ENCODE peak calls at places on chromosomes 12 and 14, in nine cellular contexts. X is mucosa of descending colon, D is endothelial cell, B is coronary artery, W is retinal pigment epithelial cell, Z is PC-3, O is GM13976, I is esophagus muscularis mucosa, H is AG09309. K is an unnamed sample.

GRCh38 chr14:92613008-92613658 is 99.6 kb downstream of the RIN3 start:
- DNase-seq in I (no peak), X (peak), Z (peak), H (no peak), B (no peak), D (peak), W (no peak), O (peak), K (peak)

GRCh38 chr14:31889297-31889696 is 187.8 kb upstream of the ARHGAP5 start:
- DNase-seq in D (no peak), I (no peak), H (no peak), W (no peak), O (no peak), X (no peak), B (no peak), Z (no peak), K (no peak)

GRCh38 chr12:51898937-51899336 is 8.4 kb upstream of the ACVRL1 start:
- DNase-seq in W (no peak), D (no peak), B (peak), I (no peak), Z (peak), O (no peak), X (no peak), H (no peak), K (no peak)

GRCh38 chr12:58888131-58888783 is 32.0 kb downstream of the LRIG3 start:
- DNase-seq in W (peak), Z (no peak), X (no peak), D (no peak), B (no peak), O (no peak), I (no peak), H (peak), K (peak)

GRCh38 chr12:40156031-40156764 is 50.3 kb upstream of the SLC2A13 start:
- DNase-seq in H (no peak), B (no peak), I (no peak), W (no peak), Z (no peak), X (no peak), O (no peak), D (no peak), K (no peak)

GRCh38 chr12:11877869-11878780 is 192.6 kb upstream of the BCL2L14 start:
- DNase-seq in X (peak), I (no peak), Z (peak), B (no peak), O (no peak), H (peak), D (no peak), W (no peak), K (peak)

GRCh38 chr12:607541-608001 is 55.7 kb downstream of the NINJ2 start:
- DNase-seq in W (no peak), B (no peak), Z (peak), D (no peak), X (no peak), I (no peak), H (no peak), O (no peak), K (no peak)

GRCh38 chr12:116454950-116455447 is 104.2 kb upstream of the MAP1LC3B2 start:
- DNase-seq in O (no peak), X (no peak), H (peak), I (no peak), Z (peak), B (no peak), W (peak), D (no peak), K (peak)

GRCh38 chr12:107515446-107515958 is 170.1 kb upstream of the PWP1 start:
- DNase-seq in X (no peak), Z (peak), H (peak), W (peak), O (no peak), B (peak), I (peak), D (no peak), K (peak)

GRCh38 chr12:33314223-33314622 is 125.4 kb downstream of the SYT10 start:
- DNase-seq in O (no peak), X (no peak), I (no peak), H (no peak), B (no peak), Z (no peak), W (no peak), D (no peak), K (no peak)

GRCh38 chr12:131511391-131511802 is 199.5 kb upstream of the SFSWAP start:
- DNase-seq in I (no peak), W (no peak), D (peak), O (peak), X (peak), B (no peak), H (no peak), Z (peak), K (peak)

GRCh38 chr14:72948481-72949138 is 22.3 kb downstream of the DCAF4 start:
- DNase-seq in Z (peak), X (peak), O (peak), W (no peak), D (peak), H (peak), B (no peak), I (no peak), K (peak)

GRCh38 chr12:20214286-20214685 is 154.1 kb upstream of the PDE3A start:
- DNase-seq in B (no peak), W (no peak), O (no peak), H (no peak), X (no peak), D (no peak), I (no peak), Z (no peak), K (peak)

GRCh38 chr12:356276-356988 is 32.7 kb downstream of the KDM5A start:
- DNase-seq in H (peak), I (no peak), X (no peak), W (no peak), B (no peak), Z (no peak), D (no peak), O (no peak), K (peak)

GRCh38 chr12:119208626-119209061 is 29.9 kb downstream of the HSPB8 start:
- DNase-seq in B (peak), O (no peak), D (peak), W (peak), Z (peak), I (peak), X (peak), H (no peak), K (peak)

GRCh38 chr12:9335867-9336266 is 127.7 kb upstream of the PZP start:
- DNase-seq in D (no peak), X (no peak), H (no peak), B (no peak), O (no peak), Z (no peak), W (no peak), I (no peak), K (no peak)

GRCh38 chr12:106953352-106954260 is 2.1 kb upstream of the TMEM263 start:
- DNase-seq in X (no peak), B (no peak), D (no peak), I (no peak), H (no peak), Z (peak), W (peak), O (no peak), K (peak)

GRCh38 chr12:66269757-66270383 is 32.4 kb upstream of the HELB start:
- DNase-seq in Z (peak), X (peak), H (peak), I (no peak), B (no peak), O (peak), W (peak), D (no peak), K (peak)

GRCh38 chr14:79332504-79333197 is 878.7 kb downstream of the DIO2 start:
- DNase-seq in O (no peak), H (no peak), B (no peak), D (no peak), X (no peak), I (no peak), W (no peak), Z (no peak), K (no peak)

GRCh38 chr12:129911437-129912049 is 7.7 kb upstream of the TMEM132D start:
- DNase-seq in O (peak), X (peak), B (no peak), W (peak), H (no peak), I (no peak), D (no peak), Z (peak), K (peak)

GRCh38 chr14:106606936-106607335 is 1080.6 kb downstream of the TMEM121 start:
- DNase-seq in X (no peak), O (no peak), B (no peak), I (peak), H (no peak), D (no peak), Z (no peak), W (no peak), K (no peak)

GRCh38 chr12:58529897-58530296 is 390.4 kb downstream of the LRIG3 start:
- DNase-seq in I (no peak), D (no peak), H (peak), X (no peak), O (no peak), W (peak), B (no peak), Z (peak), K (peak)

GRCh38 chr12:110776410-110776809 is 33.7 kb upstream of the PPP1CC start:
- DNase-seq in I (no peak), B (no peak), W (no peak), H (no peak), Z (no peak), O (peak), D (no peak), X (no peak), K (no peak)

GRCh38 chr14:82075566-82075965 is 541.9 kb upstream of the SEL1L start:
- DNase-seq in D (peak), H (no peak), Z (peak), I (no peak), O (no peak), W (no peak), B (no peak), X (peak), K (peak)

GRCh38 chr12:114841557-114842251 is 157.7 kb upstream of the TBX3 start:
- DNase-seq in W (no peak), B (no peak), X (no peak), D (no peak), I (no peak), O (no peak), Z (peak), H (no peak), K (no peak)

GRCh38 chr12:42039146-42039545 is 105.5 kb downstream of the GXYLT1 start:
- DNase-seq in B (no peak), H (peak), Z (peak), X (no peak), I (no peak), D (no peak), W (peak), O (no peak), K (peak)

GRCh38 chr12:82910246-82910893 is 223.7 kb downstream of the TMTC2 start:
- DNase-seq in D (no peak), H (no peak), O (no peak), Z (no peak), I (no peak), X (no peak), B (no peak), W (no peak), K (no peak)

GRCh38 chr14:81433378-81433777 is 33.3 kb upstream of the STON2 start:
- DNase-seq in W (no peak), I (no peak), H (no peak), D (no peak), B (no peak), O (no peak), X (no peak), Z (no peak), K (no peak)

GRCh38 chr12:22121224-22121623 is 75.2 kb downstream of the CMAS start:
- DNase-seq in X (peak), Z (peak), D (no peak), W (no peak), O (peak), B (no peak), H (no peak), I (no peak), K (peak)

GRCh38 chr14:35571598-35571997 is 37.6 kb downstream of the INSM2 start:
- DNase-seq in Z (no peak), H (no peak), X (no peak), D (no peak), O (peak), I (no peak), B (no peak), W (no peak), K (no peak)

GRCh38 chr14:101551729-101552595 is 9.3 kb upstream of the DIO3 start:
- DNase-seq in W (no peak), Z (no peak), B (no peak), X (no peak), I (no peak), H (no peak), O (no peak), D (no peak), K (no peak)

GRCh38 chr12:123886931-123887582 is 85.6 kb downstream of the CCDC92 start:
- DNase-seq in B (no peak), W (no peak), Z (no peak), I (no peak), O (no peak), X (peak), D (no peak), H (no peak), K (no peak)

GRCh38 chr14:68458840-68459469 is 333.9 kb downstream of the ZFP36L1 start:
- DNase-seq in B (no peak), I (no peak), W (peak), X (peak), D (peak), O (no peak), Z (peak), H (peak), K (peak)

GRCh38 chr12:69904761-69905160 is 79.7 kb downstream of the MYRFL start:
- DNase-seq in D (no peak), X (no peak), O (no peak), B (no peak), Z (no peak), H (peak), W (peak), I (no peak), K (no peak)

GRCh38 chr14:35435177-35435576 is 30.6 kb upstream of the NFKBIA start:
- DNase-seq in O (no peak), Z (peak), B (no peak), W (no peak), I (no peak), D (no peak), H (no peak), X (no peak), K (peak)

GRCh38 chr12:29350080-29350479 is 30.9 kb downstream of the ERGIC2 start:
- DNase-seq in W (peak), D (no peak), B (no peak), Z (peak), O (no peak), I (no peak), H (peak), X (no peak), K (peak)

GRCh38 chr14:65926504-65926903 is 514.0 kb downstream of the FUT8 start:
- DNase-seq in Z (no peak), H (no peak), I (no peak), X (no peak), B (no peak), O (no peak), D (no peak), W (no peak), K (no peak)

GRCh38 chr14:25516838-25517237 is 466.9 kb upstream of the STXBP6 start:
- DNase-seq in O (no peak), X (peak), B (no peak), Z (no peak), H (no peak), D (no peak), W (no peak), I (no peak), K (no peak)

GRCh38 chr14:105933238-105933637 is 406.9 kb downstream of the TMEM121 start:
- DNase-seq in W (no peak), D (no peak), H (no peak), Z (no peak), X (no peak), O (no peak), I (no peak), B (peak), K (no peak)

GRCh38 chr12:98373982-98374381 is 141.4 kb upstream of the TMPO start:
- DNase-seq in X (no peak), O (no peak), D (no peak), Z (no peak), W (no peak), B (no peak), I (no peak), H (no peak), K (peak)
- TF ChIP-seq CTCF in X (no peak), O (no peak), D (peak), Z (peak), W (peak), B (no peak), I (peak), H (peak), K (no peak)

GRCh38 chr12:76766161-76766560 is 2.2 kb downstream of the ZDHHC17 start:
- DNase-seq in I (no peak), O (no peak), Z (no peak), X (no peak), W (no peak), H (no peak), D (no peak), B (no peak), K (no peak)

GRCh38 chr12:76765598-76765997 is 1.7 kb downstream of the ZDHHC17 start:
- DNase-seq in H (no peak), O (no peak), X (no peak), W (no peak), I (no peak), Z (no peak), B (no peak), D (no peak), K (no peak)

GRCh38 chr12:76762556-76762955 is 1.4 kb upstream of the ZDHHC17 start:
- DNase-seq in Z (no peak), X (no peak), B (no peak), D (peak), H (no peak), W (no peak), I (no peak), O (no peak), K (no peak)

GRCh38 chr12:76764856-76765255 is 941 bp downstream of the ZDHHC17 start:
- DNase-seq in Z (peak), H (no peak), W (no peak), B (no peak), I (no peak), D (no peak), O (no peak), X (no peak), K (peak)

GRCh38 chr12:76763746-76764675 is at the start of gene ZDHHC17:
- DNase-seq in X (peak), W (peak), O (peak), Z (peak), I (peak), B (peak), H (peak), D (peak), K (peak)
- TF ChIP-seq CTCF in X (peak), W (no peak), O (no peak), Z (no peak), I (no peak), B (no peak), H (no peak), D (no peak), K (no peak)

GRCh38 chr12:112564160-112564559 is 145.4 kb downstream of the PTPN11 start:
- DNase-seq in D (no peak), H (no peak), X (no peak), Z (no peak), O (no peak), I (no peak), B (no peak), W (no peak), K (no peak)
- TF ChIP-seq CTCF in D (no peak), H (no peak), X (no peak), Z (peak), O (no peak), I (no peak), B (no peak), W (no peak), K (no peak)

GRCh38 chr14:103019827-103020226 is 37.5 kb downstream of the CDC42BPB start:
- DNase-seq in W (no peak), O (no peak), H (no peak), D (no peak), B (no peak), X (no peak), I (no peak), Z (no peak), K (peak)
- TF ChIP-seq CTCF in W (no peak), O (no peak), H (no peak), D (no peak), B (no peak), X (no peak), I (no peak), Z (no peak), K (no peak)

GRCh38 chr14:50403433-50403832 is 6.8 kb upstream of the CDKL1 start:
- DNase-seq in W (no peak), O (no peak), D (peak), B (no peak), I (no peak), X (no peak), Z (no peak), H (no peak), K (no peak)
- TF ChIP-seq CTCF in W (no peak), O (no peak), D (no peak), B (no peak), I (no peak), X (no peak), Z (no peak), H (no peak), K (no peak)

DNA sequence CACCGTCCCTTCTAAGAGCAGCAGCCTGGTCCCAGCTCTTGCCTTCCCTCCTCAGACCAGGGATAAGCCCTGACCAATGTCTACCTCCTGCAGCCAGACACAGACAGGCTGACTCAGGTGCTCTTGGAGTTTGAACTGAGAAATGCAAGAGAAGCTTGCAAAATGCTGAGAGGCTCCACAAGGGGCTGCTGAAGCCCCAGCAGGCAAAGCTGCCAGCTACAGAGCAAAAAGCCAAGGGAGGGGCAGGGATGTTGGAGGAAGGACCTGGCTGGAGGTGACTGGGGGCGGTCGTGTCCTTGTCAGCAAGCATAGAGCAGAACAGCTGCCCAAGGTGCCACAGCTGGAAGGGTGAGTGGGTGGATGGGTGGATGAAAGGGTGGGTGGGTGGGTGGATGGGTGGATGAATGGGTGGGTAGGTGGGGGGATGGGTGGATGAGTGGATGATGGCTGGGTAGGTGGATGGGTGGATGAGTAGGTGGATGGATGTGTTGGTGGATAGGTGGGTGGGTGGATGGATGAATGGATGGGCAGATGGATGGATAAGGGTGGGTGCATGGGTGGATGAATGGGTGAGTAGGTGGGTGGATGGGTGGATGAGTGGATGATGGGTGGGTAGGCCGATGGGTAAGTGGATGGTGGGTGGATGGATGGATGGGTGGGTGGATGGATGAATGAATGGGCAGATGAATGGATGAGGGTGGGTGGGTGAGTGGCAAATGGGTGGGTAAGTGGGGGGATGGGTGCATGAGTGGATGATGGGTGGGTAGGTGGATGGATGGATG is 4.0 kb upstream of the INF2 start:
- DNase-seq in Z (no peak), W (no peak), X (peak), D (no peak), B (no peak), O (no peak), I (no peak), H (no peak), K (peak)
- TF ChIP-seq CTCF in Z (no peak), W (peak), X (no peak), D (no peak), B (no peak), O (no peak), I (no peak), H (no peak), K (no peak)

GRCh38 chr12:68334136-68334535 is 2.0 kb upstream of the MDM1 start:
- DNase-seq in D (no peak), O (no peak), Z (peak), I (peak), B (no peak), W (no peak), X (peak), H (no peak), K (no peak)
- TF ChIP-seq CTCF in D (no peak), O (no peak), Z (peak), I (no peak), B (no peak), W (no peak), X (no peak), H (no peak), K (no peak)